ENCODE peak calls at places on chromosomes 3 and 15, in six cellular contexts. P, M, T, Z, I and D are unnamed samples.
A peak's percentile ranks its signal among the peaks of the same experiment; 100 is the strongest.

GRCh38 chr3:87136066-87136596 is 91.0 kb upstream of the CHMP2B start:
- DNase-seq in P (no peak), T (no peak), I (no peak), M (no peak), Z (no peak), D (no peak)

GRCh38 chr3:5580821-5581220 is 393.3 kb downstream of the EDEM1 start:
- DNase-seq in M (no peak), Z (no peak), I (no peak), P (no peak), T (no peak), D (no peak)

GRCh38 chr3:112000971-112001370 is 2.2 kb downstream of the TAGLN3 start:
- DNase-seq in M (no peak), P (no peak), Z (no peak), T (no peak), I (no peak), D (peak; percentile 72)

GRCh38 chr15:69723404-69724097 is 270.9 kb downstream of the RPLP1 start:
- DNase-seq in I (no peak), M (peak; percentile 78), Z (no peak), P (no peak), T (no peak), D (no peak)

GRCh38 chr15:42070276-42070965 is 23.9 kb downstream of the PLA2G4D start:
- DNase-seq in I (no peak), P (no peak), T (no peak), Z (no peak), M (no peak), D (no peak)

GRCh38 chr15:48681274-48681840 is 35.8 kb upstream of the FBN1 start:
- DNase-seq in P (no peak), Z (no peak), M (no peak), T (no peak), I (no peak), D (no peak)

GRCh38 chr15:98321916-98322315 is 326.4 kb upstream of the IGF1R start:
- DNase-seq in I (no peak), Z (no peak), P (no peak), T (no peak), M (no peak), D (no peak)

GRCh38 chr15:75694241-75695182 is 18.1 kb downstream of the CSPG4 start:
- DNase-seq in Z (peak; percentile 71), I (peak; percentile 95), P (peak; percentile 64), T (peak; percentile 88), M (peak; percentile 96), D (peak; percentile 95)

GRCh38 chr3:141122455-141123030 is 71.4 kb downstream of the SPSB4 start:
- DNase-seq in T (no peak), M (no peak), Z (no peak), I (no peak), P (no peak), D (peak; percentile 29)

GRCh38 chr15:89129123-89129815 is 41.0 kb downstream of the ABHD2 start:
- DNase-seq in T (peak; percentile 32), I (peak; percentile 65), M (no peak), P (peak; percentile 66), Z (peak; percentile 68), D (no peak)

GRCh38 chr3:10470666-10471336 is 34.6 kb downstream of the ATP2B2 start:
- DNase-seq in I (peak; percentile 11), T (no peak), M (no peak), Z (no peak), P (no peak), D (no peak)

GRCh38 chr3:127915937-127916480 is 977 bp downstream of the KBTBD12 start:
- DNase-seq in P (no peak), I (no peak), Z (no peak), M (no peak), T (no peak), D (no peak)

GRCh38 chr15:47820780-47821319 is 103.5 kb downstream of the SEMA6D start:
- DNase-seq in M (no peak), T (no peak), I (no peak), Z (no peak), P (no peak), D (no peak)

GRCh38 chr15:58043192-58043903 is 22.2 kb downstream of the ALDH1A2 start:
- DNase-seq in M (no peak), P (peak; percentile 53), Z (peak; percentile 28), I (peak; percentile 64), T (no peak), D (no peak)

GRCh38 chr3:11001020-11001657 is 8.6 kb downstream of the SLC6A1 start:
- DNase-seq in M (no peak), Z (no peak), I (peak; percentile 63), T (no peak), P (no peak), D (no peak)

DNA sequence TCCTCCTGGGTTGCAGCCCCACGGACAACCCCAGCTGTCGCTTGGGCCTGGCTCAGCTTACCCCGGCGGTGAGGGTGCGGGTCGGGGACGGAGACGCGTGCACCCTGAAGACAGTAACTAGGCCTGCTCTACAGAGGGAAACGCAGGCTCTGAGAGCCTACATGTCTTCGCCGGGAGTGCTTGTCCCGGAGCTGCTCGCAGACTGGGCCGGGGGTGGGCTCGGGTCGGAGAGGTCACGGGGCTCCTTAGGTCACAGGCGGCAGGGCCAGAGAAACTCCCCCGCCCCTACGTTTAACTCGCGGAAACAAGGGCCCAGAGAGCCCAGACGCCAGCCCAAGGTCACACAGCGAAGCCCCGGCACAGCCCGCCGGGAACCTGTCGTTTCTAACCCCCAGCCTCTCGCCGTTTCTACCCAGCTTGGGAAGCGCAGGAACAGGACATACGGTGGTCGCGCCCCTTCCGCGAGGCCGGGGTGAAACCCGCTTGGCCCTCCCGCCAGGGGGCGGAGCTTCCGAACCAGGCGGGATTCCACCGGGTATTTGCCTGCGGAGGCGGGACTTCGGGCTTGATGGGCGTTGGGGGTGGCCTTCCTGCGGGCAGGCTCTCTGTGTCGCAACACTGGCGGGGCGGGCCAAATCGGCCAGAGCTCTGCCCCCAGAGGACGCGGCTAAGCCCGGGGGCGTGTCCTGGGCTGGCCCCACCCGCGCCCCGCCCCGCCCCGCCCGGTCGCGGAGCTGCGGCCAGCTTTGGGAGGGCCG is at the start of gene HDAC11:
- DNase-seq in I (peak; percentile 99), P (peak; percentile 99), T (peak; percentile 100), M (peak; percentile 99), Z (peak; percentile 99), D (peak; percentile 99)
- TF ChIP-seq POLR2A in I (peak; percentile 85), P (peak; percentile 93), T (peak; percentile 74), M (peak; percentile 89), Z (peak; percentile 51), D (peak; percentile 70)

DNA sequence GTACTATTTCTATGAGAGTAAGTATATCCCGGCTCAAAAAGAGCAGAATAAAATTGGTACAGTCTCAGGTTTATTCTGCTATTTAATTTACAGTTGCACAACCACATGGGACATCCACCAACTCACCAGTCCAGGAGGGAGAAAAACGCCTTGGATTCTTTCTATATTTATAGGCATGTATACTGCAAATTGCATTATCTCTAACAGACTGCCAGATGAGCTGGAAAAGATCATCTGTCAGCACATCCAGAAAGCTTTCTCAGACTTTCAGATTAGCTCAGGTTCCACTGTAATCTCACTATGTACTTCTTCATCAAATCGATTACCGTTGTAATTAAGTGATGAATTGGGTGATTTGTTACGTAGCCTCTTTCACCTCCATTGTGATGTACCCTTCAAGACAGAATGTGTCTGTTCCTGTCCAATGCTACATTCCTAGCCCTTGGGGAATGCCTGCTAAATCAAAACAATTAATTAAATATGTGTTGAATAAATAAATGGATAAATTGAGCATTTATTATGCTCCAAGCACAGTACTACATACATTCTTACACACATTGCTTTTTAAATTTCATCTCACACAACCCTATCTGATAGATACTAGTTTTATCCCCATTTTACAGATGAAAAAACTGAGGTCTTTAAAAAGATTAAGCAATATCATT is 38.1 kb upstream of the TMC3 start:
- DNase-seq in I (no peak), Z (no peak), P (no peak), T (no peak), M (no peak), D (no peak)
- H3K4me1 ChIP-seq in I (no peaks in the 10 kb centered on the region), Z (no peaks in the 10 kb centered on the region), P (no peaks in the 10 kb centered on the region), T (no peaks in the 10 kb centered on the region), M (no peaks in the 10 kb centered on the region), D (peaks cover 11% of the 10 kb centered on the region)

GRCh38 chr3:179071569-179072397 is at the start of gene ZMAT3:
- DNase-seq in I (peak; percentile 88), P (peak; percentile 89), M (peak; percentile 92), Z (peak; percentile 55), T (peak; percentile 81), D (peak; percentile 94)
- TF ChIP-seq EP300 in I (no peak), P (no peak), M (no peak), Z (no peak), T (no peak), D (no peak)

GRCh38 chr3:33488246-33488645 is 48.0 kb upstream of the UBP1 start:
- DNase-seq in Z (no peak), P (no peak), M (no peak), T (no peak), I (no peak), D (no peak)
- TF ChIP-seq POLR2A in Z (no peak), P (no peak), M (no peak), T (no peak), I (no peak), D (no peak)

GRCh38 chr3:115787818-115788217 is 164.5 kb downstream of the GAP43 start:
- DNase-seq in M (no peak), P (no peak), Z (no peak), I (no peak), T (no peak), D (no peak)

GRCh38 chr3:115783938-115784738 is 160.8 kb downstream of the GAP43 start:
- DNase-seq in M (peak; percentile 94), I (peak; percentile 89), Z (peak; percentile 90), P (peak; percentile 93), T (peak; percentile 95), D (peak; percentile 94)

GRCh38 chr3:115784739-115785571 is 161.6 kb downstream of the GAP43 start:
- DNase-seq in M (no peak), T (no peak), I (no peak), P (no peak), Z (no peak), D (no peak)

GRCh38 chr3:115788921-115789470 is 165.7 kb downstream of the GAP43 start:
- DNase-seq in Z (peak; percentile 21), I (no peak), T (no peak), P (no peak), M (no peak), D (no peak)

GRCh38 chr3:115785782-115786181 is 162.5 kb downstream of the GAP43 start:
- DNase-seq in I (no peak), P (no peak), M (no peak), Z (no peak), T (no peak), D (no peak)
- H3K4me1 ChIP-seq in I (peaks cover 3% of the 10 kb centered on the region), P (peaks cover 16% of the 10 kb centered on the region), M (no peaks in the 10 kb centered on the region), Z (peaks cover 39% of the 10 kb centered on the region), T (peaks cover 1% of the 10 kb centered on the region), D (peaks cover 10% of the 10 kb centered on the region)

DNA sequence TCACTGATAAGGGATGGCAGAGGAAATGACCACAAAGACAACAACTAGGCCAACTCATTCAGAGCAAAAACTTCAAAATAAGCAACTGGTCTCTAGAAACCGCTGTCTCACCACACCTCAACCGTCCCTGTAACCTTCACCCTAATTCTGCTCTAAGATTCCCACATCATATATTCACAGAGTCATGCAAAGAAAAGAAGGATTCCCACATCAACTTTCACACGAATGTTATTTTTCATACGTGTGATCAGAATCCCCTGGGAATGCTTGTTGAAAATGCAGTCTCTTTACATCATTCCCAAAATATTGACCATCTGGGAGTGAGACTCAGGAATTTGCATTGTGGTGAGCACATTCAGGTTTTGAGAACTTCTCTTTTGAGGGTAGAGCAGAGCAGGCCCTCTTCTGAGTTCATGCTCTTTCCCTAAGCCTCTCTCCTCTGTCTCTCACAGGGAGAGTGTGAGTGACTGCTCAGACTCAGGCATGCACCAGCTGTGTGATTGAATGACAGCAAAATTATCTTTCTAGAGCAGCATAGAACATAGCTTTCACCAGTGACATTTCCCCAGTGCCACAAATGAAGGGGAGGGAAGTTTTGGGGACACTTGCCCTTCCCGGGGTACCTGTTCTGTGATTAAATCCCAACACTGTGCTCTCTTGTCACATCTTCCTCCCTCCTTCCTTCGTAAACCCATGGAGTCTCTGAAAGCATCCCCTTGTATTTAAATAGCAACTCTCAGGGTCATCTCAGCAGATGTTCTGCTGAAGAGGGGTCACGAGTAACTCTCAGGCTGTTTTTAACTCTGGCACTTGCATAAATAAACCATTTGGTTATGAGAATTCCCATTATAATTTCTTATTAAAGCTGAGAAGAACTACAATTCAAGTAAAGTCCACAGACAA is 170.9 kb downstream of the PLCL2 start:
- DNase-seq in M (no peak), I (no peak), P (no peak), Z (no peak), T (no peak), D (no peak)
- TF ChIP-seq EP300 in M (no peak), I (no peak), P (no peak), Z (no peak), T (no peak), D (no peak)